ENCODE peak calls at places on chromosomes 12 and 14, in seven cellular contexts. P is fibroblast of lung; U is HTR-8/SVneo; B is right lobe of liver; Y is transverse colon; O is activated CD4-positive, CD25-positive, alpha-beta regulatory T cell treated with anti-CD3 and anti-CD28 coated beads, Interleukin-2, amount 50 U/mL, for 72 hours; L is lower leg skin. R is an unnamed sample.

GRCh38 chr12:113766133-113766879 is 199.8 kb downstream of the RBM19 start:
- DNase-seq in P (no peak), U (no peak), B (peak; percentile 70), Y (no peak), O (no peak), L (no peak), R (no peak)

GRCh38 chr12:112347521-112347920 is 34.7 kb downstream of the HECTD4 start:
- DNase-seq in P (peak; percentile 93), U (no peak), B (no peak), Y (no peak), O (no peak), L (no peak), R (peak; percentile 25)

GRCh38 chr12:113601656-113602263 is 130.1 kb upstream of the LHX5 start:
- DNase-seq in P (no peak), U (peak; percentile 15), B (no peak), Y (no peak), O (no peak), L (no peak), R (no peak)

GRCh38 chr14:66514206-66514605 is 6.3 kb downstream of the GPHN start:
- DNase-seq in P (no peak), U (no peak), B (no peak), Y (no peak), O (no peak), L (no peak), R (no peak)

GRCh38 chr14:26323781-26324363 is 274.0 kb downstream of the NOVA1 start:
- DNase-seq in P (no peak), U (no peak), B (no peak), Y (no peak), O (no peak), L (no peak), R (no peak)

GRCh38 chr12:4270670-4271432 is 2.7 kb upstream of the CCND2 start:
- DNase-seq in P (no peak), U (no peak), B (peak; percentile 64), Y (peak; percentile 75), O (peak; percentile 49), L (peak; percentile 35), R (no peak)

GRCh38 chr12:61250303-61250702 is 1009.9 kb upstream of the USP15 start:
- DNase-seq in P (no peak), U (no peak), B (no peak), Y (no peak), O (no peak), L (no peak), R (no peak)

GRCh38 chr12:53225635-53226424 is 6.2 kb downstream of the RARG start:
- DNase-seq in P (no peak), U (no peak), B (no peak), Y (no peak), O (no peak), L (no peak), R (no peak)

GRCh38 chr12:52319097-52319496 is 2.1 kb downstream of the KRT83 start:
- DNase-seq in P (no peak), U (no peak), B (no peak), Y (no peak), O (no peak), L (no peak), R (no peak)

GRCh38 chr14:74579447-74580274 is 32.4 kb downstream of the LTBP2 start:
- DNase-seq in P (peak; percentile 95), U (peak; percentile 80), B (peak; percentile 49), Y (no peak), O (peak; percentile 35), L (no peak), R (peak; percentile 87)

GRCh38 chr14:23567186-23568020 is at the start of gene AP1G2:
- DNase-seq in P (peak; percentile 45), U (peak; percentile 93), B (peak; percentile 91), Y (peak; percentile 96), O (peak; percentile 89), L (peak; percentile 90), R (peak; percentile 85)

GRCh38 chr12:127272864-127273263 is 994.1 kb upstream of the TMEM132C start:
- DNase-seq in P (peak; percentile 99), U (no peak), B (no peak), Y (no peak), O (no peak), L (no peak), R (peak; percentile 77)

GRCh38 chr12:16573652-16574077 is 32.3 kb downstream of the LMO3 start:
- DNase-seq in P (no peak), U (no peak), B (no peak), Y (peak; percentile 11), O (no peak), L (no peak), R (no peak)

GRCh38 chr14:103628221-103628683 is 759 bp upstream of the KLC1 start:
- DNase-seq in P (peak; percentile 79), U (peak; percentile 60), B (peak; percentile 87), Y (peak; percentile 85), O (peak; percentile 59), L (peak; percentile 70), R (peak; percentile 65)

GRCh38 chr12:51721281-51721940 is 127.1 kb downstream of the FIGNL2 start:
- DNase-seq in P (peak; percentile 51), U (no peak), B (peak; percentile 53), Y (no peak), O (peak; percentile 45), L (no peak), R (peak; percentile 15)

GRCh38 chr14:89851031-89851430 is 103.5 kb downstream of the EFCAB11 start:
- DNase-seq in P (no peak), U (no peak), B (no peak), Y (no peak), O (no peak), L (no peak), R (no peak)

R was measured in kidney glomerular epithelial cell.